ENCODE peak calls at places on chromosomes 5 and 9, in five cellular contexts. L is SW 1271, C is iris pigment epithelial cell, T is cardiac muscle cell, P is progenitor cell of endocrine pancreas. R is an unnamed sample.

GRCh38 chr9:72485821-72486605 is 35.4 kb upstream of the TMC1 start:
- DNase-seq in T (peak), L (no peak), P (no peak), C (peak), R (peak)

GRCh38 chr5:40615586-40616193 is 64.0 kb upstream of the PTGER4 start:
- DNase-seq in P (no peak), C (peak), T (peak), L (no peak), R (peak)

GRCh38 chr5:171432581-171433351 is 13.3 kb downstream of the FGF18 start:
- DNase-seq in C (no peak), L (no peak), P (no peak), T (no peak), R (no peak)

GRCh38 chr9:35114921-35115341 is 731 bp downstream of the ATOSB start:
- DNase-seq in C (peak), L (no peak), T (peak), P (no peak), R (peak)

GRCh38 chr9:108997112-108997511 is 16.2 kb downstream of the CTNNAL1 start:
- DNase-seq in T (no peak), C (no peak), P (no peak), L (no peak), R (no peak)

GRCh38 chr5:148586796-148587195 is 67.5 kb downstream of the HTR4 start:
- DNase-seq in P (no peak), T (no peak), C (no peak), L (no peak), R (no peak)

GRCh38 chr9:13759624-13760023 is 480.1 kb upstream of the MPDZ start:
- DNase-seq in L (no peak), T (no peak), C (no peak), P (no peak), R (no peak)

GRCh38 chr9:70318002-70318401 is 59.2 kb downstream of the SMC5 start:
- DNase-seq in P (no peak), L (no peak), C (no peak), T (no peak), R (no peak)

GRCh38 chr5:127963931-127964330 is 119.6 kb upstream of the SLC12A2 start:
- DNase-seq in L (no peak), T (no peak), P (no peak), C (no peak), R (peak)

GRCh38 chr9:114525505-114525904 is 20.2 kb upstream of the WHRN start:
- DNase-seq in P (no peak), L (peak), T (peak), C (peak), R (peak)

GRCh38 chr9:744790-745456 is 96.6 kb upstream of the DMRT1 start:
- DNase-seq in C (no peak), L (no peak), T (peak), P (no peak), R (no peak)

GRCh38 chr9:693460-694390 is 147.8 kb upstream of the DMRT1 start:
- DNase-seq in P (no peak), T (peak), C (peak), L (no peak), R (peak)

GRCh38 chr5:151647320-151647861 is 39.3 kb downstream of the SPARC start:
- DNase-seq in L (no peak), T (no peak), C (no peak), P (no peak), R (no peak)

GRCh38 chr5:55578771-55579170 is 44.0 kb upstream of the PLPP1 start:
- DNase-seq in T (peak), L (no peak), P (no peak), C (peak), R (peak)

GRCh38 chr9:136665704-136666363 is 3.1 kb downstream of the EGFL7 start:
- DNase-seq in T (no peak), C (no peak), P (no peak), L (no peak), R (no peak)

GRCh38 chr9:121489344-121489743 is 10.3 kb downstream of the GGTA1 start:
- DNase-seq in L (no peak), T (no peak), P (no peak), C (no peak), R (no peak)

GRCh38 chr5:173663810-173664526 is 47.5 kb upstream of the BOD1 start:
- DNase-seq in P (no peak), C (peak), L (no peak), T (peak), R (peak)

GRCh38 chr9:93114169-93114983 is 18.4 kb downstream of the CARD19 start:
- DNase-seq in L (no peak), P (no peak), C (no peak), T (no peak), R (no peak)

GRCh38 chr5:154390096-154390495 is 55.7 kb upstream of the SAP30L start:
- DNase-seq in C (no peak), L (no peak), T (peak), P (no peak), R (peak)

GRCh38 chr9:124264812-124265211 is 7.1 kb downstream of the NEK6 start:
- DNase-seq in C (peak), L (no peak), P (no peak), T (peak), R (no peak)

GRCh38 chr5:155839251-155840037 is 487.5 kb upstream of the SGCD start:
- DNase-seq in T (no peak), L (no peak), C (no peak), P (no peak), R (no peak)

GRCh38 chr5:150410524-150411244 is 2.0 kb downstream of the CD74 start:
- DNase-seq in C (peak), L (peak), P (peak), T (peak), R (peak)

GRCh38 chr5:179906795-179907569 is 715 bp downstream of the TBC1D9B start:
- DNase-seq in T (peak), L (no peak), P (peak), C (peak), R (peak)

GRCh38 chr5:178519804-178520203 is 70.4 kb downstream of the COL23A1 start:
- DNase-seq in C (no peak), L (no peak), T (no peak), P (no peak), R (no peak)

GRCh38 chr5:148343603-148344230 is 8.4 kb downstream of the SPINK9 start:
- DNase-seq in P (no peak), T (no peak), L (no peak), C (no peak), R (no peak)

GRCh38 chr9:18268381-18268780 is 205.6 kb upstream of the ADAMTSL1 start:
- DNase-seq in L (no peak), C (peak), T (peak), P (no peak), R (peak)

GRCh38 chr9:133532937-133533668 is 1.4 kb upstream of the ADAMTSL2 start:
- DNase-seq in P (peak), L (no peak), T (peak), C (peak), R (peak)

GRCh38 chr5:148984333-148984732 is 78.5 kb downstream of the SH3TC2 start:
- DNase-seq in L (peak), C (peak), T (no peak), P (no peak), R (no peak)

GRCh38 chr9:104885818-104886709 is 41.9 kb downstream of the ABCA1 start:
- DNase-seq in L (no peak), T (no peak), C (no peak), P (no peak), R (no peak)

GRCh38 chr9:127489471-127490115 is 38.3 kb downstream of the LRSAM1 start:
- DNase-seq in P (no peak), C (no peak), L (no peak), T (no peak), R (no peak)

GRCh38 chr5:1725641-1726468 is 73.8 kb downstream of the MRPL36 start:
- DNase-seq in C (no peak), P (peak), T (peak), L (no peak), R (no peak)

GRCh38 chr9:23123048-23123632 is 676.5 kb downstream of the DMRTA1 start:
- DNase-seq in L (no peak), T (peak), C (peak), P (no peak), R (peak)

GRCh38 chr9:129140397-129141065 is 29.3 kb downstream of the PTPA start:
- DNase-seq in P (peak), C (peak), L (no peak), T (peak), R (peak)

GRCh38 chr5:123344819-123345426 is 78.3 kb downstream of the CEP120 start:
- DNase-seq in P (no peak), L (peak), T (peak), C (peak), R (peak)

GRCh38 chr9:97596906-97597305 is 36.3 kb downstream of the TSTD2 start:
- DNase-seq in C (no peak), T (no peak), P (no peak), L (no peak), R (no peak)

GRCh38 chr9:137172907-137173794 is 1.3 kb upstream of the TMEM210 start:
- DNase-seq in P (no peak), C (no peak), L (no peak), T (no peak), R (no peak)

R was measured in astrocyte of the spinal cord.